ENCODE peak calls at places on chromosomes 3 and 15, in ten cellular contexts. J is RWPE1; G is endodermal cell; I is endothelial cell; T is Kasumi-1; B is ureter; U is cardiac muscle cell; X is activated naive CD8-positive, alpha-beta T cell treated with anti-CD3 and anti-CD28 coated beads for 36 hours; W is activated CD4-positive, alpha-beta T cell treated with anti-CD3 and anti-CD28 coated beads for 4 hours; D is osteoblast. P is an unnamed sample.
A peak's percentile ranks its signal among the peaks of the same experiment; 100 is the strongest.

GRCh38 chr15:40985541-40986330 is 32.5 kb downstream of the CHAC1 start:
- DNase-seq in B (no peak), D (no peak), X (no peak), W (no peak), J (no peak), I (no peak), G (no peak), T (no peak), U (no peak), P (no peak)

GRCh38 chr15:62619526-62619925 is 423.0 kb upstream of the TPM1 start:
- DNase-seq in D (peak; percentile 51), G (no peak), X (no peak), B (no peak), J (no peak), W (no peak), T (no peak), U (no peak), I (no peak), P (no peak)

GRCh38 chr3:62708642-62709041 is 166.6 kb downstream of the CADPS start:
- DNase-seq in B (no peak), G (peak; percentile 47), D (no peak), T (no peak), W (no peak), J (no peak), X (no peak), U (no peak), I (no peak), P (no peak)

GRCh38 chr3:45064512-45065372 is 38.6 kb downstream of the CLEC3B start:
- DNase-seq in X (peak; percentile 67), B (no peak), W (peak; percentile 69), U (no peak), J (no peak), I (no peak), T (peak; percentile 27), G (no peak), D (no peak), P (no peak)

GRCh38 chr15:57647791-57648130 is 56.1 kb downstream of the MYZAP start:
- DNase-seq in J (peak; percentile 73), I (no peak), X (no peak), T (no peak), B (no peak), D (no peak), W (no peak), G (no peak), U (peak; percentile 53), P (no peak)

GRCh38 chr15:88061452-88061851 is 195.1 kb downstream of the NTRK3 start:
- DNase-seq in J (no peak), D (no peak), W (no peak), U (no peak), B (no peak), G (no peak), X (no peak), I (no peak), T (no peak), P (no peak)

GRCh38 chr3:138227650-138228049 is 40.5 kb downstream of the ARMC8 start:
- DNase-seq in W (no peak), B (no peak), J (no peak), D (peak; percentile 80), T (no peak), G (no peak), U (no peak), X (no peak), I (no peak), P (no peak)

GRCh38 chr15:85100186-85100937 is 118.7 kb downstream of the PDE8A start:
- DNase-seq in D (no peak), J (no peak), G (no peak), X (peak; percentile 29), W (no peak), B (no peak), I (no peak), T (peak; percentile 45), U (no peak), P (no peak)

GRCh38 chr15:29870495-29871151 is 48.4 kb upstream of the TJP1 start:
- DNase-seq in I (peak; percentile 16), B (no peak), D (no peak), G (peak; percentile 59), W (no peak), X (no peak), T (no peak), U (peak; percentile 32), J (no peak), P (no peak)

GRCh38 chr3:128207953-128208352 is 54.7 kb downstream of the EEFSEC start:
- DNase-seq in I (no peak), W (no peak), J (no peak), D (no peak), T (no peak), U (no peak), B (no peak), G (no peak), X (no peak), P (no peak)

GRCh38 chr3:140050977-140051957 is 116.3 kb downstream of the CLSTN2 start:
- DNase-seq in X (no peak), W (no peak), T (peak; percentile 2), J (peak; percentile 13), B (no peak), U (peak; percentile 27), I (no peak), G (peak; percentile 70), D (no peak), P (peak; percentile 42)

GRCh38 chr15:68584704-68585573 is 6.1 kb downstream of the CORO2B start:
- DNase-seq in W (no peak), I (no peak), J (no peak), B (no peak), G (no peak), D (peak; percentile 38), U (no peak), T (no peak), X (no peak), P (no peak)

GRCh38 chr3:124117486-124117885 is 125.6 kb upstream of the ROPN1 start:
- DNase-seq in B (no peak), G (no peak), U (no peak), X (no peak), T (no peak), W (no peak), D (peak; percentile 73), J (no peak), I (no peak), P (no peak)

GRCh38 chr3:52248816-52249547 is 3.4 kb downstream of the PPM1M start:
- DNase-seq in G (no peak), J (no peak), X (no peak), U (no peak), B (no peak), I (no peak), W (no peak), D (no peak), T (no peak), P (peak; percentile 26)

GRCh38 chr3:51929420-51930003 is 12.2 kb downstream of the RRP9 start:
- DNase-seq in I (no peak), J (peak; percentile 30), D (peak; percentile 47), G (peak; percentile 80), X (no peak), B (no peak), U (peak; percentile 49), W (no peak), T (peak; percentile 46), P (peak; percentile 85)

GRCh38 chr15:77457619-77458265 is 37.1 kb downstream of the HMG20A start:
- DNase-seq in X (no peak), G (no peak), B (no peak), T (no peak), W (no peak), U (no peak), I (no peak), J (no peak), D (no peak), P (no peak)

GRCh38 chr3:120498947-120499346 is 48.2 kb upstream of the FSTL1 start:
- DNase-seq in X (no peak), T (no peak), B (no peak), U (peak; percentile 42), W (no peak), D (peak; percentile 76), J (no peak), G (peak; percentile 65), I (no peak), P (peak; percentile 45)

GRCh38 chr3:12249519-12249918 is 39.4 kb upstream of the PPARG start:
- DNase-seq in X (no peak), T (no peak), I (no peak), W (no peak), B (no peak), U (no peak), G (no peak), J (no peak), D (no peak), P (no peak)

GRCh38 chr15:39299506-39300267 is 281.2 kb upstream of the THBS1 start:
- DNase-seq in I (no peak), G (no peak), B (no peak), W (no peak), T (no peak), J (no peak), D (no peak), U (no peak), X (no peak), P (no peak)

GRCh38 chr15:99057020-99057419 is 47.9 kb upstream of the SYNM start:
- DNase-seq in X (no peak), W (no peak), I (no peak), T (no peak), D (no peak), J (no peak), U (peak; percentile 34), B (no peak), G (peak; percentile 76), P (peak; percentile 59)

GRCh38 chr15:93899817-93900216 is 331.5 kb upstream of the MCTP2 start:
- DNase-seq in B (no peak), X (no peak), G (no peak), J (no peak), W (no peak), I (no peak), T (no peak), U (no peak), D (no peak), P (no peak)

GRCh38 chr15:39587910-39588530 is 7.1 kb downstream of the THBS1 start:
- DNase-seq in U (no peak), G (no peak), I (no peak), D (no peak), J (no peak), W (no peak), T (no peak), B (no peak), X (no peak), P (no peak)

GRCh38 chr3:186107148-186108105 is 1.5 kb downstream of the ETV5 start:
- DNase-seq in B (peak; percentile 56), T (peak; percentile 79), U (peak; percentile 91), G (peak; percentile 88), X (peak; percentile 51), D (peak; percentile 88), J (peak; percentile 77), W (peak; percentile 19), I (peak; percentile 57), P (peak; percentile 90)

GRCh38 chr3:45204136-45204535 is 22.0 kb downstream of the TMEM158 start:
- DNase-seq in B (no peak), D (peak; percentile 73), X (no peak), T (no peak), G (no peak), W (no peak), U (no peak), I (no peak), J (no peak), P (peak; percentile 63)

GRCh38 chr15:64653757-64654156 is 121.6 kb downstream of the RBPMS2 start:
- DNase-seq in G (no peak), T (peak; percentile 34), W (no peak), U (no peak), X (no peak), I (no peak), B (no peak), J (no peak), D (no peak), P (no peak)

GRCh38 chr3:125403789-125404188 is 28.7 kb upstream of the ZNF148 start:
- DNase-seq in X (no peak), G (no peak), W (no peak), I (no peak), T (peak; percentile 50), U (no peak), D (no peak), B (no peak), J (no peak), P (peak; percentile 16)

GRCh38 chr3:52882377-52882776 is 15.0 kb downstream of the STIMATE start:
- DNase-seq in W (no peak), D (no peak), J (no peak), G (no peak), U (no peak), T (no peak), I (no peak), B (no peak), X (no peak), P (no peak)

GRCh38 chr15:64877435-64877834 is 34.3 kb upstream of the ANKDD1A start:
- DNase-seq in G (no peak), T (peak; percentile 84), W (no peak), X (no peak), U (no peak), D (peak; percentile 85), I (no peak), B (no peak), J (no peak), P (peak; percentile 55)